ENCODE peak calls at places on chromosomes 12 and 14, in ten cellular contexts. One of them, this sample, is unnamed.

GRCh38 chr12:117151195-117152031 is 38.9 kb downstream of the FBXO21 start:
- DNase-seq in astrocyte: no peak
- DNase-seq in kidney: peak; percentile 78
- DNase-seq in fibroblast of pulmonary artery: peak; percentile 67
- DNase-seq in choroid plexus epithelial cell: peak; percentile 74
- DNase-seq in epithelial cell of proximal tubule: no peak
- DNase-seq in PC-3: peak; percentile 34
- DNase-seq in Caco-2: peak; percentile 73
- DNase-seq in colonic mucosa: peak; percentile 30
- DNase-seq in HCT116: peak; percentile 35
- DNase-seq in this sample: no peak

GRCh38 chr12:25708661-25709060 is 155.6 kb upstream of the LMNTD1 start:
- DNase-seq in astrocyte: no peak
- DNase-seq in kidney: no peak
- DNase-seq in choroid plexus epithelial cell: peak; percentile 48
- DNase-seq in epithelial cell of proximal tubule: no peak
- DNase-seq in Caco-2: no peak
- DNase-seq in fibroblast of pulmonary artery: peak; percentile 51
- DNase-seq in PC-3: no peak
- DNase-seq in HCT116: no peak
- DNase-seq in colonic mucosa: no peak
- DNase-seq in this sample: no peak

GRCh38 chr12:53182836-53183235 is 2.1 kb upstream of the CSAD start:
- DNase-seq in PC-3: peak; percentile 23
- DNase-seq in astrocyte: no peak
- DNase-seq in choroid plexus epithelial cell: no peak
- DNase-seq in Caco-2: no peak
- DNase-seq in fibroblast of pulmonary artery: peak; percentile 57
- DNase-seq in HCT116: no peak
- DNase-seq in kidney: no peak
- DNase-seq in colonic mucosa: peak; percentile 47
- DNase-seq in epithelial cell of proximal tubule: no peak
- DNase-seq in this sample: no peak

GRCh38 chr14:58466459-58466858 is 38.9 kb downstream of the KIAA0586 start:
- DNase-seq in Caco-2: no peak
- DNase-seq in colonic mucosa: no peak
- DNase-seq in kidney: no peak
- DNase-seq in choroid plexus epithelial cell: no peak
- DNase-seq in PC-3: no peak
- DNase-seq in HCT116: no peak
- DNase-seq in epithelial cell of proximal tubule: no peak
- DNase-seq in astrocyte: no peak
- DNase-seq in fibroblast of pulmonary artery: no peak
- DNase-seq in this sample: no peak

GRCh38 chr12:46108721-46109120 is 118.3 kb upstream of the SCAF11 start:
- DNase-seq in fibroblast of pulmonary artery: no peak
- DNase-seq in HCT116: no peak
- DNase-seq in epithelial cell of proximal tubule: no peak
- DNase-seq in choroid plexus epithelial cell: no peak
- DNase-seq in Caco-2: no peak
- DNase-seq in astrocyte: no peak
- DNase-seq in PC-3: no peak
- DNase-seq in colonic mucosa: no peak
- DNase-seq in kidney: no peak
- DNase-seq in this sample: no peak

GRCh38 chr12:104792570-104792969 is 165.5 kb downstream of the SLC41A2 start:
- DNase-seq in astrocyte: peak; percentile 94
- DNase-seq in Caco-2: no peak
- DNase-seq in choroid plexus epithelial cell: peak; percentile 90
- DNase-seq in fibroblast of pulmonary artery: peak; percentile 85
- DNase-seq in epithelial cell of proximal tubule: peak; percentile 74
- DNase-seq in kidney: no peak
- DNase-seq in colonic mucosa: peak; percentile 29
- DNase-seq in HCT116: peak; percentile 39
- DNase-seq in PC-3: peak; percentile 94
- DNase-seq in this sample: peak; percentile 56

GRCh38 chr14:88576222-88576621 is 13.4 kb downstream of the ZC3H14 start:
- DNase-seq in fibroblast of pulmonary artery: no peak
- DNase-seq in kidney: no peak
- DNase-seq in HCT116: no peak
- DNase-seq in Caco-2: no peak
- DNase-seq in choroid plexus epithelial cell: no peak
- DNase-seq in epithelial cell of proximal tubule: no peak
- DNase-seq in colonic mucosa: no peak
- DNase-seq in PC-3: peak; percentile 52
- DNase-seq in astrocyte: no peak
- DNase-seq in this sample: no peak

GRCh38 chr12:102652645-102653313 is 172.4 kb upstream of the IGF1 start:
- DNase-seq in PC-3: no peak
- DNase-seq in epithelial cell of proximal tubule: no peak
- DNase-seq in choroid plexus epithelial cell: no peak
- DNase-seq in fibroblast of pulmonary artery: no peak
- DNase-seq in colonic mucosa: no peak
- DNase-seq in kidney: no peak
- DNase-seq in Caco-2: no peak
- DNase-seq in astrocyte: no peak
- DNase-seq in HCT116: no peak
- DNase-seq in this sample: no peak

GRCh38 chr12:125968413-125968812 is 903.2 kb downstream of the AACS start:
- DNase-seq in HCT116: no peak
- DNase-seq in colonic mucosa: no peak
- DNase-seq in fibroblast of pulmonary artery: no peak
- DNase-seq in epithelial cell of proximal tubule: no peak
- DNase-seq in Caco-2: no peak
- DNase-seq in astrocyte: no peak
- DNase-seq in choroid plexus epithelial cell: no peak
- DNase-seq in kidney: no peak
- DNase-seq in PC-3: no peak
- DNase-seq in this sample: no peak

GRCh38 chr12:125971981-125972380 is 906.7 kb downstream of the AACS start:
- DNase-seq in choroid plexus epithelial cell: no peak
- DNase-seq in Caco-2: no peak
- DNase-seq in PC-3: no peak
- DNase-seq in HCT116: no peak
- DNase-seq in astrocyte: no peak
- DNase-seq in fibroblast of pulmonary artery: no peak
- DNase-seq in kidney: no peak
- DNase-seq in epithelial cell of proximal tubule: no peak
- DNase-seq in colonic mucosa: no peak
- DNase-seq in this sample: no peak
- H3K4me3 ChIP-seq in choroid plexus epithelial cell: no peak overlapping the region
- H3K4me3 ChIP-seq in Caco-2: no peak overlapping the region
- H3K4me3 ChIP-seq in PC-3: no peak overlapping the region
- H3K4me3 ChIP-seq in HCT116: no peak overlapping the region
- H3K4me3 ChIP-seq in astrocyte: no peak overlapping the region
- H3K4me3 ChIP-seq in fibroblast of pulmonary artery: no peak overlapping the region
- H3K4me3 ChIP-seq in kidney: no peak overlapping the region
- H3K4me3 ChIP-seq in epithelial cell of proximal tubule: no peak overlapping the region
- H3K4me3 ChIP-seq in colonic mucosa: no peak overlapping the region
- H3K4me3 ChIP-seq in this sample: no peak overlapping the region

GRCh38 chr14:35046751-35047536 is 872 bp downstream of the FAM177A1 start:
- DNase-seq in colonic mucosa: peak; percentile 75
- DNase-seq in epithelial cell of proximal tubule: no peak
- DNase-seq in choroid plexus epithelial cell: peak; percentile 55
- DNase-seq in Caco-2: no peak
- DNase-seq in kidney: no peak
- DNase-seq in fibroblast of pulmonary artery: peak; percentile 43
- DNase-seq in PC-3: peak; percentile 35
- DNase-seq in astrocyte: peak; percentile 23
- DNase-seq in HCT116: no peak
- DNase-seq in this sample: no peak

GRCh38 chr14:35044939-35045797 is 904 bp upstream of the FAM177A1 start:
- DNase-seq in astrocyte: peak; percentile 56
- DNase-seq in epithelial cell of proximal tubule: no peak
- DNase-seq in choroid plexus epithelial cell: peak; percentile 85
- DNase-seq in HCT116: no peak
- DNase-seq in PC-3: no peak
- DNase-seq in Caco-2: no peak
- DNase-seq in fibroblast of pulmonary artery: peak; percentile 84
- DNase-seq in kidney: no peak
- DNase-seq in colonic mucosa: no peak
- DNase-seq in this sample: no peak

GRCh38 chr14:35047961-35048513 is 2.0 kb downstream of the FAM177A1 start:
- DNase-seq in Caco-2: no peak
- DNase-seq in HCT116: no peak
- DNase-seq in choroid plexus epithelial cell: no peak
- DNase-seq in kidney: no peak
- DNase-seq in fibroblast of pulmonary artery: peak; percentile 9
- DNase-seq in epithelial cell of proximal tubule: no peak
- DNase-seq in astrocyte: no peak
- DNase-seq in colonic mucosa: peak; percentile 9
- DNase-seq in PC-3: no peak
- DNase-seq in this sample: no peak

GRCh38 chr14:35045798-35046047 is 349 bp upstream of the FAM177A1 start:
- DNase-seq in fibroblast of pulmonary artery: no peak
- DNase-seq in HCT116: no peak
- DNase-seq in Caco-2: no peak
- DNase-seq in kidney: no peak
- DNase-seq in colonic mucosa: no peak
- DNase-seq in choroid plexus epithelial cell: no peak
- DNase-seq in PC-3: peak; percentile 7
- DNase-seq in epithelial cell of proximal tubule: no peak
- DNase-seq in astrocyte: no peak
- DNase-seq in this sample: no peak

DNA sequence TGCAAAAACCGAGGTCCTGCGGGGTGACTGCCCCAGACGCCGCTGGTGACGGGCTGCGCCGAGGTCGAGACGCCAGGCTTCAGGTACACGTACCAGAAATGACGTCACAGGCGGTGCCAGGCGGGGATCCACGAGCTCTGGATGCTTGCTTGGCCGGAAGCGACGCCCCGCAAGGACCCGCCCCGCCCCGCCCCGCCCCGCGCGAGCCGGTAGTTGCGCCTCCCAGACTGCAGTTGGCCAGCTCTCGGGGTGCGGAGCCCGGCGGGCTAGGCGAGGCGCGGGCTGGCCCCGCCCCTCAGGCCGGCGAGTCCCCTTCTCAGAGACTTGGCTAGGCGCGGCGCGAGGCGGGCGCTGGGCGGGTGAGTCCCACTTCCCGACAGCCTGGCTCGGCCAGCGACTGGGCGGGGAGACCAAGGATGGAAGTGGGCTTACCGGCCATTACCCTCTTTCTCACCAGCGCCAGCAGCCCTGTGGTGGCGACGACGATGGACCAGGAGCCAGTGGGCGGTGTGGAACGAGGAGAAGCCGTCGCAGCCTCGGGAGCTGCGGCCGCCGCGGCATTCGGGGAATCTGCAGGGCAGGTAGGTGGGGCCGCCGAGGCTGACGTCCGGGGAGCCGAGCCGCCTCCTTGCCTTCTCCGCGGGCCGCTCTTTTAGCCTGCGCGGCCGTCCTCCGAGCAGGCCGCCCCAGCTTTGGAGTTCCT is at the start of gene FAM177A1:
- DNase-seq in kidney: peak; percentile 99
- DNase-seq in epithelial cell of proximal tubule: peak; percentile 58
- DNase-seq in fibroblast of pulmonary artery: peak; percentile 98
- DNase-seq in HCT116: peak; percentile 92
- DNase-seq in colonic mucosa: peak; percentile 99
- DNase-seq in PC-3: peak; percentile 96
- DNase-seq in astrocyte: peak; percentile 93
- DNase-seq in Caco-2: peak; percentile 97
- DNase-seq in choroid plexus epithelial cell: peak; percentile 98
- DNase-seq in this sample: peak; percentile 62
- TF ChIP-seq CTCF in kidney: no peak
- TF ChIP-seq CTCF in epithelial cell of proximal tubule: no peak
- TF ChIP-seq CTCF in fibroblast of pulmonary artery: no peak
- TF ChIP-seq CTCF in HCT116: no peak
- TF ChIP-seq CTCF in colonic mucosa: no peak
- TF ChIP-seq CTCF in PC-3: no peak
- TF ChIP-seq CTCF in astrocyte: no peak
- TF ChIP-seq CTCF in Caco-2: no peak
- TF ChIP-seq CTCF in choroid plexus epithelial cell: no peak
- TF ChIP-seq CTCF in this sample: no peak

GRCh38 chr14:20680843-20681347 is 3.5 kb upstream of the RNASE4 start:
- DNase-seq in choroid plexus epithelial cell: peak; percentile 91
- DNase-seq in HCT116: no peak
- DNase-seq in fibroblast of pulmonary artery: no peak
- DNase-seq in colonic mucosa: peak; percentile 68
- DNase-seq in kidney: no peak
- DNase-seq in Caco-2: no peak
- DNase-seq in PC-3: peak; percentile 80
- DNase-seq in astrocyte: no peak
- DNase-seq in epithelial cell of proximal tubule: no peak
- DNase-seq in this sample: no peak

GRCh38 chr14:20680363-20680762 is 4.0 kb upstream of the RNASE4 start:
- DNase-seq in choroid plexus epithelial cell: no peak
- DNase-seq in fibroblast of pulmonary artery: no peak
- DNase-seq in Caco-2: no peak
- DNase-seq in astrocyte: no peak
- DNase-seq in PC-3: no peak
- DNase-seq in HCT116: no peak
- DNase-seq in epithelial cell of proximal tubule: no peak
- DNase-seq in kidney: no peak
- DNase-seq in colonic mucosa: no peak
- DNase-seq in this sample: no peak

GRCh38 chr14:20681348-20682126 is 2.8 kb upstream of the RNASE4 start:
- DNase-seq in fibroblast of pulmonary artery: peak; percentile 92
- DNase-seq in kidney: peak; percentile 85
- DNase-seq in PC-3: peak; percentile 97
- DNase-seq in epithelial cell of proximal tubule: peak; percentile 79
- DNase-seq in choroid plexus epithelial cell: peak; percentile 92
- DNase-seq in astrocyte: peak; percentile 83
- DNase-seq in colonic mucosa: peak; percentile 88
- DNase-seq in Caco-2: peak; percentile 89
- DNase-seq in HCT116: peak; percentile 83
- DNase-seq in this sample: no peak

GRCh38 chr14:20682127-20682434 is 2.3 kb upstream of the RNASE4 start:
- DNase-seq in Caco-2: no peak
- DNase-seq in fibroblast of pulmonary artery: no peak
- DNase-seq in epithelial cell of proximal tubule: no peak
- DNase-seq in HCT116: no peak
- DNase-seq in kidney: no peak
- DNase-seq in PC-3: no peak
- DNase-seq in colonic mucosa: peak; percentile 59
- DNase-seq in astrocyte: no peak
- DNase-seq in choroid plexus epithelial cell: no peak
- DNase-seq in this sample: no peak

GRCh38 chr14:20679907-20680306 is 4.5 kb upstream of the RNASE4 start:
- DNase-seq in epithelial cell of proximal tubule: no peak
- DNase-seq in fibroblast of pulmonary artery: peak; percentile 28
- DNase-seq in kidney: no peak
- DNase-seq in PC-3: peak; percentile 48
- DNase-seq in astrocyte: no peak
- DNase-seq in colonic mucosa: peak; percentile 46
- DNase-seq in Caco-2: peak; percentile 79
- DNase-seq in choroid plexus epithelial cell: peak; percentile 36
- DNase-seq in HCT116: no peak
- DNase-seq in this sample: no peak
- H3K4me3 ChIP-seq in epithelial cell of proximal tubule: no peak overlapping the region
- H3K4me3 ChIP-seq in fibroblast of pulmonary artery: no peak overlapping the region
- H3K4me3 ChIP-seq in kidney: no peak overlapping the region
- H3K4me3 ChIP-seq in PC-3: peak overlapping the region; percentile 85
- H3K4me3 ChIP-seq in astrocyte: no peak overlapping the region
- H3K4me3 ChIP-seq in colonic mucosa: no peak overlapping the region
- H3K4me3 ChIP-seq in Caco-2: peak overlapping the region; percentile 61
- H3K4me3 ChIP-seq in choroid plexus epithelial cell: no peak overlapping the region
- H3K4me3 ChIP-seq in HCT116: no peak overlapping the region
- H3K4me3 ChIP-seq in this sample: no peak overlapping the region

DNA sequence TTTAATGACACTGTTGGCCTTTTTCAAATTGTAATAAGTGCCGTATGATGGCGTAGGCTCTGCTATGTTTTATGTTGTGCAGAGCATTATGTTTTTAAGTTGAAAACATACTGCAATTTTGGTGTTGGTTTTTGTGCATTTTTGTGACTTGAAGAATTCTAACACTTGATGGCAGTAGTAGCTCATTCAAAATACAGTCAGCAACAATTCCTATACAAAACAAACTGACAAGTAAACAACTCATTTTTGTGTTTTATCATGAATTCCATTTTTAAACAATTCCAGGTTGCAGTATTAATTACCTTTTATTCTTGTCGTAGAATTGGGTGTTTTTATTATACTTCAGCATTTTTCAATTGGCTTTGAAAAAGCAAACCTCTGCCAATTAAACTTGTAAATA is 4.0 kb upstream of the CCER1 start:
- DNase-seq in kidney: no peak
- DNase-seq in colonic mucosa: no peak
- DNase-seq in Caco-2: no peak
- DNase-seq in fibroblast of pulmonary artery: peak; percentile 54
- DNase-seq in astrocyte: no peak
- DNase-seq in epithelial cell of proximal tubule: no peak
- DNase-seq in PC-3: peak; percentile 37
- DNase-seq in choroid plexus epithelial cell: peak; percentile 57
- DNase-seq in HCT116: no peak
- DNase-seq in this sample: no peak
- TF ChIP-seq CTCF in kidney: no peak
- TF ChIP-seq CTCF in colonic mucosa: no peak
- TF ChIP-seq CTCF in Caco-2: no peak
- TF ChIP-seq CTCF in fibroblast of pulmonary artery: peak; percentile 37
- TF ChIP-seq CTCF in astrocyte: no peak
- TF ChIP-seq CTCF in epithelial cell of proximal tubule: no peak
- TF ChIP-seq CTCF in PC-3: peak; percentile 51
- TF ChIP-seq CTCF in choroid plexus epithelial cell: peak; percentile 41
- TF ChIP-seq CTCF in HCT116: no peak
- TF ChIP-seq CTCF in this sample: peak; percentile 3

This sample was measured in AG04449.